ENCODE peak calls at places on chromosomes 5 and 9, in five cellular contexts. H is GM12878, O is H1, N is GM12891, M is K562. W is an unnamed sample.

GRCh38 chr5:161535762-161536161 is 10.8 kb downstream of the GABRB2 start:
- DNase-seq in H (no peak), O (no peak), N (no peak), M (no peak), W (no peak)

GRCh38 chr9:124574944-124575343 is 67.7 kb upstream of the NR5A1 start:
- DNase-seq in H (no peak), O (no peak), N (no peak), M (no peak), W (no peak)

GRCh38 chr9:4905135-4905490 is 80.0 kb upstream of the JAK2 start:
- DNase-seq in H (no peak), O (no peak), N (no peak), M (no peak), W (no peak)

GRCh38 chr9:81393985-81394811 is 295.1 kb downstream of the TLE1 start:
- DNase-seq in H (no peak), O (no peak), N (no peak), M (no peak), W (no peak)

GRCh38 chr5:142821733-142822487 is 51.7 kb downstream of the ARHGAP26 start:
- DNase-seq in H (no peak), O (no peak), N (no peak), M (no peak), W (no peak)

GRCh38 chr9:71816782-71817549 is 48.7 kb upstream of the CEMIP2 start:
- DNase-seq in H (no peak), O (no peak), N (no peak), M (no peak), W (no peak)

GRCh38 chr9:137055385-137056364 is 1.8 kb upstream of the ENTPD2 start:
- DNase-seq in H (no peak), O (no peak), N (no peak), M (no peak), W (no peak)

GRCh38 chr5:6710078-6710477 is 3.2 kb upstream of the TENT4A start:
- DNase-seq in H (no peak), O (no peak), N (no peak), M (no peak), W (no peak)

GRCh38 chr5:143877196-143877595 is 65.2 kb downstream of the HMHB1 start:
- DNase-seq in H (no peak), O (no peak), N (no peak), M (no peak), W (no peak)

GRCh38 chr5:134549714-134550113 is 24.2 kb downstream of the JADE2 start:
- DNase-seq in H (no peak), O (no peak), N (no peak), M (no peak), W (no peak)

GRCh38 chr9:69122086-69122390 is 52.0 kb upstream of the TJP2 start:
- DNase-seq in H (no peak), O (peak), N (peak), M (no peak), W (peak)

GRCh38 chr5:80190960-80191359 is 64.9 kb downstream of the SERINC5 start:
- DNase-seq in H (peak), O (no peak), N (no peak), M (no peak), W (no peak)

GRCh38 chr5:134769206-134769605 is 10.6 kb downstream of the DDX46 start:
- DNase-seq in H (no peak), O (no peak), N (no peak), M (no peak), W (no peak)

GRCh38 chr9:13244190-13244589 is 35.3 kb downstream of the MPDZ start:
- DNase-seq in H (no peak), O (no peak), N (no peak), M (no peak), W (no peak)

GRCh38 chr5:32713396-32714381 is 2.6 kb downstream of the NPR3 start:
- DNase-seq in H (no peak), O (peak), N (peak), M (no peak), W (no peak)

GRCh38 chr5:175569701-175570100 is 88.2 kb upstream of the HRH2 start:
- DNase-seq in H (no peak), O (no peak), N (no peak), M (no peak), W (no peak)

GRCh38 chr9:6034954-6035353 is 19.5 kb upstream of the RANBP6 start:
- DNase-seq in H (no peak), O (no peak), N (no peak), M (no peak), W (no peak)

GRCh38 chr5:169107316-169107715 is 193.6 kb downstream of the SLIT3 start:
- DNase-seq in H (no peak), O (no peak), N (no peak), M (no peak), W (no peak)

GRCh38 chr5:99088309-99088708 is 159.5 kb upstream of the CHD1 start:
- DNase-seq in H (no peak), O (no peak), N (no peak), M (no peak), W (no peak)

GRCh38 chr9:34563262-34563661 is 26.3 kb downstream of the CNTFR start:
- DNase-seq in H (no peak), O (no peak), N (no peak), M (no peak), W (no peak)

GRCh38 chr9:34559616-34560546 is 29.6 kb downstream of the CNTFR start:
- DNase-seq in H (no peak), O (no peak), N (no peak), M (no peak), W (no peak)

GRCh38 chr9:34560574-34561229 is 28.8 kb downstream of the CNTFR start:
- DNase-seq in H (no peak), O (no peak), N (no peak), M (no peak), W (no peak)

GRCh38 chr9:34564617-34565016 is 24.9 kb downstream of the CNTFR start:
- DNase-seq in H (no peak), O (no peak), N (no peak), M (no peak), W (no peak)

GRCh38 chr9:34562136-34562745 is 27.3 kb downstream of the CNTFR start:
- DNase-seq in H (no peak), O (peak), N (no peak), M (peak), W (no peak)
- TF ChIP-seq TAF1 in H (no peak), O (no peak), N (no peak), M (no peak), W (no peak)

GRCh38 chr9:19156805-19157204 is 29.5 kb upstream of the PLIN2 start:
- DNase-seq in H (no peak), O (no peak), N (no peak), M (no peak), W (no peak)

GRCh38 chr9:19154135-19154612 is 26.9 kb upstream of the PLIN2 start:
- DNase-seq in H (no peak), O (no peak), N (no peak), M (peak), W (no peak)

GRCh38 chr9:19156026-19156474 is 28.8 kb upstream of the PLIN2 start:
- DNase-seq in H (no peak), O (no peak), N (no peak), M (no peak), W (no peak)

GRCh38 chr9:19151425-19152159 is 24.3 kb upstream of the PLIN2 start:
- DNase-seq in H (no peak), O (no peak), N (no peak), M (no peak), W (no peak)

DNA sequence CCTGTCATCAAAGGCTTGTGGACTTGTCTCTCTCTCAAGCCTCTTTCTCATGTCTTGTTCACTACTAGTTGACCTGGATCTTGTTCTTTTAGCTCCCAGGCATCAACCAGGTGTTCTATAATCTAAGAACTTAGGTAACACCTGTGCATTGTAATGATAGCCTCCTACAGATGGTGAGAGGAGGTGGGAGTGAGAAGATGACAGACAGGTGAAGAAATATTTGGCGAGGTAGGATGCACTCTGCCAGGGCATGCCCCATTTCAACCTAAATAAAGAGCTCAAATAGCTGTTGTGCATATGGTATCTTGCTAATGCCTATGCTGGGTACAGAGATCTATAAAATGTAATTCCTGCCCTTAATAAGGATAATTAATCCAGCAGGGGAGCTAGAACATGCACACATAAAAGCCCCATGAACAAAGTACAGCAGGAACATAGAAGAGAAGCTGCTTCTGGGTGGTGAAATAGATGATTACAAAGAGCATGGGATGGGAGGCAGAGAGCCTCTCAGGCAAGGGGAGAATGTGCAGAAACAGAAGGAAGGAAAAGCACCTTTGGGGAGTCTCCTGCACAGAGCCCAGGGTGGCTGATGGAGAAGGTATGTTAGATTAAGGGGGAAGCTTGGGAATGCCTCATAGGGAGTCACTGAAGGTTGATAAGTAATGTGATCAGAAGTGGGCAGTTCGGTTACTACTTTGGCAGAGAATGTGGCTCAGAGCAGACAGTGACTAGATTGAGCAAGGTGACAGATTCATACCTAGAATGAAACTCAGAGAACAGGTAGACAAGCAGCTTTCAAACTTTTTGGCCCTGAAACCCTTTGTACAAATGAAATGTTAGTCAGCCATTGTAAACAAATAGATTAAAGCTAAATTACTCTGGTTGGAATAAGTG is 28.1 kb upstream of the PLIN2 start:
- DNase-seq in H (no peak), O (no peak), N (no peak), M (peak), W (no peak)
- TF ChIP-seq POLR2A in H (no peak), O (no peak), N (no peak), M (no peak), W (no peak)

GRCh38 chr5:132202711-132203463 is 24.8 kb downstream of the P4HA2 start:
- DNase-seq in H (no peak), O (no peak), N (no peak), M (no peak), W (no peak)
- TF ChIP-seq TAF1 in H (no peak), O (no peak), N (no peak), M (no peak), W (no peak)

GRCh38 chr5:149471406-149472183 is 79.6 kb downstream of the CSNK1A1 start:
- DNase-seq in H (no peak), O (no peak), N (no peak), M (peak), W (no peak)
- TF ChIP-seq POLR2A in H (no peak), O (no peak), N (no peak), M (no peak), W (no peak)

GRCh38 chr5:93246093-93246855 is 334.7 kb downstream of the NR2F1-AS1 start:
- DNase-seq in H (no peak), O (no peak), N (no peak), M (no peak), W (no peak)

GRCh38 chr5:93249651-93250289 is 331.2 kb downstream of the NR2F1-AS1 start:
- DNase-seq in H (no peak), O (no peak), N (no peak), M (no peak), W (no peak)

GRCh38 chr5:93245226-93245625 is 335.8 kb downstream of the NR2F1-AS1 start:
- DNase-seq in H (no peak), O (no peak), N (no peak), M (no peak), W (no peak)

GRCh38 chr5:93250431-93250830 is 330.6 kb downstream of the NR2F1-AS1 start:
- DNase-seq in H (no peak), O (no peak), N (no peak), M (no peak), W (no peak)

GRCh38 chr5:93247126-93247525 is 333.9 kb downstream of the NR2F1-AS1 start:
- DNase-seq in H (no peak), O (no peak), N (no peak), M (no peak), W (no peak)
- TF ChIP-seq TAF1 in H (no peak), O (no peak), N (no peak), M (no peak), W (no peak)

DNA sequence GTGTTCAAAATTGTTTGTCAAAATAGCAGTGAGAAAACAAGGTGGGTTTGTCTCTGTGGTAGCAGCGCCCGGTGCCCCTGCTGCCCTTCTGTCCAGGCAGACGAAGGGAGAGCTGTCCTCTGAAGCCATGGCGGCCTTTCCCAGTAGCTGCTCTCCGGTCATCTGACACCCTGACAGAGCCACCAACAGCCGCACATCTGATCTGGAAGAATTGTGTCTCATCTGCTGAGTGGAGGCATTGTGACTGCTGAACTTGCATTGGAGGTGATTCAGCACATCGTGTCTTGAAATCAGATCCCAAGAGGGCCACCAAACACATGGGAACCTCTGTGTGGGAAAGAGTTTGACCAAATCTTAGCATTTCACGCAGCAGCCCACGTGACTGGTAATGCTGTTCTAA is 337.6 kb upstream of the IRX1 start:
- DNase-seq in H (no peak), O (no peak), N (no peak), M (no peak), W (no peak)
- TF ChIP-seq POLR2A in H (no peak), O (no peak), N (no peak), M (no peak), W (no peak)

GRCh38 chr5:16725575-16725974 is 108.8 kb upstream of the RETREG1 start:
- DNase-seq in H (no peak), O (no peak), N (no peak), M (no peak), W (no peak)

GRCh38 chr5:16726538-16726946 is 109.7 kb upstream of the RETREG1 start:
- DNase-seq in H (peak), O (no peak), N (no peak), M (no peak), W (no peak)

GRCh38 chr5:16727937-16728336 is 111.1 kb upstream of the RETREG1 start:
- DNase-seq in H (no peak), O (no peak), N (no peak), M (no peak), W (no peak)

GRCh38 chr5:16721151-16722102 is 104.6 kb upstream of the RETREG1 start:
- DNase-seq in H (no peak), O (no peak), N (no peak), M (no peak), W (no peak)

DNA sequence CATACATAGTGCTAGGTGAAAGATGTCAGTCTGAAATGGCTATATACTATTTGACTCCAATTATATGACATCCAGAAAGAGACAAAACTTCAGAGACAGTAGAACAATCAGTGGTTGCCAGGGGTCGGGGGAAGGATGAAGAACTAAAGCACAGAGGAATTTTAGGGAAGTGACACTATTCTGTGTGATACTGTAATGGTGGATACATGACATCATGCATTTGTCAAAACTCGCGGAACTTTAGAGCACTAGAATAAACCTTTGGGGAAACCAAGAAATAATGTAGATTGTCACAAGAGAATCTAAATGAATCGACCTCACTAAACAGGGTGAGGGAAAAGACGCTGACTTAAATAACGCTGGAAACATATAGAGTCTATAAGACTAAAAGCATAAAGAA is 107.0 kb upstream of the RETREG1 start:
- DNase-seq in H (no peak), O (no peak), N (no peak), M (no peak), W (no peak)
- TF ChIP-seq TAF1 in H (no peak), O (no peak), N (no peak), M (no peak), W (no peak)